ENCODE peak calls at places on chromosomes 13 and 19, in six cellular contexts. M is sigmoid colon, U is suprapubic skin, Y is stomach, N is transverse colon, B is tibial nerve. T is an unnamed sample. For H3K4me1, the result is how much of the 10 kb centered on the place peaks cover.

GRCh38 chr13:26619321-26619720 is 61.8 kb downstream of the WASF3 start:
- DNase-seq in M (no peak), U (no peak), Y (no peak), N (no peak), B (no peak), T (no peak)

GRCh38 chr13:31485183-31485582 is 254.1 kb upstream of the RXFP2 start:
- DNase-seq in M (no peak), U (no peak), Y (no peak), N (no peak), B (no peak), T (no peak)

GRCh38 chr13:42495256-42495655 is 78.7 kb upstream of the TNFSF11 start:
- DNase-seq in M (no peak), U (no peak), Y (no peak), N (no peak), B (no peak), T (no peak)

GRCh38 chr13:31160857-31161582 is 684 bp downstream of the HSPH1 start:
- DNase-seq in M (peak), U (peak), Y (peak), N (peak), B (peak), T (peak)

GRCh38 chr19:11047856-11048255 is 41.4 kb upstream of the LDLR start:
- DNase-seq in M (no peak), U (no peak), Y (no peak), N (no peak), B (no peak), T (no peak)

GRCh38 chr19:1102407-1103106 is 1.2 kb upstream of the GPX4 start:
- DNase-seq in M (no peak), U (no peak), Y (peak), N (peak), B (peak), T (peak)

GRCh38 chr13:98517576-98518310 is 59.2 kb downstream of the STK24 start:
- DNase-seq in M (no peak), U (no peak), Y (no peak), N (no peak), B (no peak), T (no peak)

GRCh38 chr19:47778954-47779351 is 450 bp downstream of the SELENOW start:
- DNase-seq in M (peak), U (no peak), Y (no peak), N (peak), B (peak), T (no peak)

GRCh38 chr19:4566402-4567051 is 7.0 kb upstream of the SEMA6B start:
- DNase-seq in M (no peak), U (no peak), Y (no peak), N (no peak), B (no peak), T (peak)

GRCh38 chr13:82720961-82721360 is 1161.3 kb downstream of the SLITRK1 start:
- DNase-seq in M (no peak), U (no peak), Y (no peak), N (no peak), B (no peak), T (no peak)

GRCh38 chr19:42401365-42402303 is 11.5 kb upstream of the CNFN start:
- DNase-seq in M (peak), U (peak), Y (peak), N (peak), B (peak), T (peak)

GRCh38 chr19:48492925-48493717 is 18.5 kb downstream of the LMTK3 start:
- DNase-seq in M (peak), U (peak), Y (peak), N (peak), B (peak), T (peak)

GRCh38 chr13:40806241-40806640 is 16.8 kb downstream of the SLC25A15 start:
- DNase-seq in M (no peak), U (no peak), Y (no peak), N (no peak), B (no peak), T (no peak)

GRCh38 chr13:97753269-97753668 is 200.2 kb upstream of the IPO5 start:
- DNase-seq in M (no peak), U (no peak), Y (no peak), N (no peak), B (no peak), T (no peak)

GRCh38 chr13:81396172-81396571 is 1055.2 kb upstream of the SPRY2 start:
- DNase-seq in M (no peak), U (no peak), Y (no peak), N (no peak), B (no peak), T (no peak)

GRCh38 chr13:91534996-91535395 is 136.6 kb downstream of the GPC5 start:
- DNase-seq in M (no peak), U (no peak), Y (no peak), N (no peak), B (no peak), T (no peak)

GRCh38 chr13:109255457-109255856 is 530.9 kb downstream of the IRS2 start:
- DNase-seq in M (no peak), U (no peak), Y (no peak), N (no peak), B (no peak), T (no peak)

GRCh38 chr13:27926644-27927434 is 7.0 kb downstream of the PDX1 start:
- DNase-seq in M (no peak), U (no peak), Y (no peak), N (no peak), B (no peak), T (peak)

GRCh38 chr13:106114981-106115554 is 420.4 kb downstream of the EFNB2 start:
- DNase-seq in M (no peak), U (no peak), Y (no peak), N (no peak), B (no peak), T (no peak)

GRCh38 chr13:109945206-109945960 is 159.0 kb upstream of the IRS2 start:
- DNase-seq in M (no peak), U (no peak), Y (no peak), N (no peak), B (no peak), T (no peak)

GRCh38 chr13:26168276-26168814 is 53.8 kb downstream of the RNF6 start:
- DNase-seq in M (no peak), U (no peak), Y (no peak), N (no peak), B (no peak), T (no peak)

GRCh38 chr13:36163809-36164308 is 32.7 kb upstream of the DCLK1 start:
- DNase-seq in M (peak), U (no peak), Y (peak), N (peak), B (peak), T (no peak)

GRCh38 chr13:36673838-36674326 is at the start of gene SERTM1:
- DNase-seq in M (no peak), U (no peak), Y (no peak), N (no peak), B (no peak), T (no peak)

GRCh38 chr19:18502236-18502632 is 19.6 kb downstream of the ELL start:
- DNase-seq in M (no peak), U (no peak), Y (no peak), N (no peak), B (no peak), T (no peak)

GRCh38 chr19:18503971-18504885 is 17.6 kb downstream of the ELL start:
- DNase-seq in M (no peak), U (no peak), Y (peak), N (peak), B (no peak), T (no peak)

GRCh38 chr19:18504886-18505610 is 16.8 kb downstream of the ELL start:
- DNase-seq in M (no peak), U (no peak), Y (no peak), N (peak), B (no peak), T (no peak)

GRCh38 chr19:18502633-18503294 is 19.1 kb downstream of the ELL start:
- DNase-seq in M (peak), U (peak), Y (no peak), N (peak), B (no peak), T (peak)

DNA sequence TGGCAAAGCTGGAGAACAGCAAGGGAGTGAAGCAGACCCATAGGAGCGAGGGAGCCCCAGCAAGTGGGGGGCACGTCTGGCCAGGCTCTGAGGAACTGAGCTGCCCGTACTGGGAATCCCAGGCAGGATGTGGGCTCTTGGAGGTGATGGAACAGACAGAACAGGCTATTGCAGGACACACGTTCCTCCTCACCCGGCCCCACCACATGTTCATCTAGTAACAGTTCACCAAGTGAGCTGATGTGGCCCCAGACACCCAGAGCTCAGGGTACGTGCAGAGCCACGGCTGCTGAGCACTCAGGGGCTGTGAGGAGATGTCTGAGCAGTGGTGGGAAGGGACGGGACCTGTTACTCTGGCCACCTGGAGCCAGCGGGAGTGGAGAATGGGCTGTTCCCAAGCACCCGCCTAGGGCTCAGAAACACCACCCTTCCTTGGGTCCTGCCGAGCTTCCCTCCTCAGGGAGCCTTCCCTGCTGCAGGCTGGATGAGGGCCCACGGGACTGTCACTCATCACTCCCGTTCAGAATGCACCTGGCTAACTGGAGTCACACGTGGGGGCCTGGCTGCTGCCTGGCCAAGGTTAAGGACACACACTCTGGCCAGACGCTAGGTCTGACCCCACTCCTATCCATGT is 18.4 kb downstream of the ELL start:
- DNase-seq in M (no peak), U (no peak), Y (no peak), N (no peak), B (no peak), T (no peak)
- H3K4me1 ChIP-seq in M (half or more), U (half or more), Y (half or more), N (half or more), B (half or more), T (half or more)

GRCh38 chr13:73062368-73062767 is 3.6 kb downstream of the KLF5 start:
- DNase-seq in M (no peak), U (no peak), Y (no peak), N (no peak), B (no peak), T (no peak)
- H3K4me3 ChIP-seq in M (no peak), U (peak), Y (peak), N (peak), B (peak), T (peak)

GRCh38 chr19:46192990-46193650 is 36.4 kb upstream of the IGFL1 start:
- DNase-seq in M (no peak), U (peak), Y (no peak), N (no peak), B (no peak), T (no peak)
- TF ChIP-seq EP300 in M (no peak), U (no peak), Y (no peak), N (no peak), B (no peak), T (no peak)

DNA sequence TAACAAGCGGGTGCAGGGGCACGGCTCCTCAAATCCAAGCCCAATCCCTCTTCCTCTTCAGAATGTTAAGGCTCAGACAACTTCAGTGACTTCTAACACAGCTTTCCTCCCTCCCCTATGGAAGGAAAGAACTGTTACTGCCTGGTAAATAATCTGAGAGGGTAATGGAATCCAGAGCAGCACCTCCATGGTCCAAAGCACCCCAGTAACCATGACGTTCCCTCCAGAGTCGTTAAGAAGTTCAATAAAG is 969 bp downstream of the AKT2 start:
- DNase-seq in M (no peak), U (no peak), Y (no peak), N (no peak), B (no peak), T (no peak)
- H3K4me1 ChIP-seq in M (half or more), U (half or more), Y (half or more), N (half or more), B (under half), T (half or more)

GRCh38 chr19:38597075-38597474 is 20.7 kb downstream of the MAP4K1 start:
- DNase-seq in M (no peak), U (no peak), Y (no peak), N (no peak), B (no peak), T (no peak)

GRCh38 chr19:38599722-38600121 is 18.0 kb downstream of the MAP4K1 start:
- DNase-seq in M (no peak), U (no peak), Y (no peak), N (no peak), B (no peak), T (no peak)

GRCh38 chr19:38592940-38593339 is 24.8 kb downstream of the MAP4K1 start:
- DNase-seq in M (no peak), U (no peak), Y (no peak), N (no peak), B (no peak), T (no peak)

GRCh38 chr19:38596057-38596981 is 21.4 kb downstream of the MAP4K1 start:
- DNase-seq in M (no peak), U (no peak), Y (peak), N (peak), B (no peak), T (peak)
- H3K4me3 ChIP-seq in M (peak), U (peak), Y (peak), N (peak), B (no peak), T (peak)

DNA sequence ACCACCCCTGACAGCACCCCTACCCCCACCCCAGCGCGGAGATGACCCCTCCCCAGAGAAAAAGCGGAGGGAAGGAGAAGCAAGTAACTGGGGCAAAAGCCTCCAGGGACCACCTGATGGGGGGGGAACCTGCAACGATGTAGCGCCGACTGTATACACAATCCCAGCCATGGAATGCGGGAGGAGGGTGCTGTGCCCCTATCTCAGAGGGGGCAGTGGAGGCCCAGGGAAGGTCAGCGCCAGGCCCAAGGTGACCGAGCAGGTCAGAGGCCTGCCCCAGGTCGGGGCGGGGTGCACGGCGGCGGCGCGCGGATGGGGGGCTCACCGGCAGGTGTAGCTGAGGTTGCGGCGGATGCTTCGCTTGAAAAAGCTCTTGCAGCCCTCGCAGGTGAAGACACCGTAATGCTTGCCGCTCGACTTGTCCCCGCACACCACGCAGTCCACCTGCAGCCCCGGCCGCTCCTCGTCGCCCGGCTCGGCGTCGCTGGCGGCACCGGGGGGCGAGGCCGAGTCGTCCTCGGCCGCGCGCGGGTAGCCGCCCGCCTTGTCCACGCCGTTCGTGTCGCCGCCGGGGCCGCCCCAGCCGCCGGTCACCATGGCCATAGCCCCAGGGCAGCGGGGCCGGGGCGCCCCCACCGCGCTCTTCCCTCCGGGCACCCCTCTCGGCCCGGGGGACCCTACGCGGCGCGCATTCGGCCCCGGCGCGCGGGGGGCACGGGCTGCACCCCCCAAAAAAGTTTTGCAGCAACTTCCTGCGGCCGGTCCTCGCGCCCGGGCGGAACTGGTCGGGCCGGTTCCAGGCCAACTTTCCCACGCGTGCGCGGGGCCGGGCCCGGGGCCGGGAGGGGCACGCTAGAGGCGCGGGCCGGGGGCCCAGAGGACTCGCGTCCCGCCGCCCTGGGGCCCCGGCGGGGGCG is 843 bp downstream of the NR2F6 start:
- DNase-seq in M (no peak), U (no peak), Y (peak), N (peak), B (no peak), T (peak)
- TF ChIP-seq EP300 in M (no peak), U (no peak), Y (no peak), N (no peak), B (no peak), T (no peak)

GRCh38 chr19:45178262-45179062 is at the start of gene BLOC1S3:
- DNase-seq in M (peak), U (peak), Y (peak), N (peak), B (peak), T (peak)

GRCh38 chr19:45179848-45180370 is 1.3 kb downstream of the BLOC1S3 start:
- DNase-seq in M (no peak), U (no peak), Y (no peak), N (no peak), B (no peak), T (no peak)

GRCh38 chr19:45179063-45179847 is 671 bp downstream of the BLOC1S3 start:
- DNase-seq in M (no peak), U (no peak), Y (peak), N (peak), B (no peak), T (peak)

GRCh38 chr19:45175663-45176345 is 2.2 kb downstream of the TRAPPC6A start:
- DNase-seq in M (no peak), U (no peak), Y (no peak), N (no peak), B (no peak), T (no peak)

DNA sequence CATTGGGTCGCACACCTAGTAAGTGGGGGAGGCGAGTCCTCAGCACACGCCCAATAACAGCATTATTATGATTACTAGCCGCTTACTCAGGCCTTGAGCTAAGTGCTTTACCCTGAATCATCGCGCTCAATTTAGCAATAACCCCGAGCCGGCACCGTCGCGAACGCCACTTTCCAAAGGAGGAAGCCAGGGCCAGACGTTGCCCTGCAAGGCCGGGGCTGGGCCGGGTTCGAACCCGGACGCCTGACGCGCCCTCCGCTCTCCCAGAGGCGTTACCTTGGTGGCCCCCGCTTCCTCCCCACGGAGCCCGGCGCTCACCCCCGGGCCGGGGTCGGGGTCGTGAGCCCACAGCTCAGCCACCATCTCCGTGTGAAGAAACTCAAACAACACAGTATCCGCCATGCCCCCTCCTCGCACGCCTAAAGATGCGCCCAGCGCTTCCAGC is at the start of gene TRAPPC6A:
- DNase-seq in M (no peak), U (no peak), Y (peak), N (no peak), B (peak), T (peak)
- H3K4me1 ChIP-seq in M (under half), U (under half), Y (under half), N (under half), B (under half), T (under half)

T was measured in upper lobe of left lung.